ENCODE peak calls at places on chromosomes 2 and 18, in four cellular contexts. Y, G, J and I are unnamed samples.

GRCh38 chr2:88038263-88039105 is 17.1 kb downstream of the KRCC1 start:
- DNase-seq in J (no peak), G (no peak), Y (peak; percentile 96), I (no peak)

GRCh38 chr2:15023231-15023630 is 390.7 kb downstream of the LRATD1 start:
- DNase-seq in J (no peak), Y (peak; percentile 5), G (no peak), I (no peak)

GRCh38 chr18:57882465-57882864 is 79.3 kb upstream of the ATP8B1 start:
- DNase-seq in G (no peak), J (no peak), Y (no peak), I (no peak)

GRCh38 chr2:1294882-1295281 is 118.4 kb upstream of the TPO start:
- DNase-seq in Y (no peak), J (no peak), G (no peak), I (no peak)

GRCh38 chr2:119448427-119449141 is 16.9 kb downstream of the TMEM37 start:
- DNase-seq in G (no peak), J (no peak), Y (no peak), I (no peak)

GRCh38 chr18:23538870-23539269 is 35.6 kb downstream of the RMC1 start:
- DNase-seq in Y (peak; percentile 88), G (no peak), J (no peak), I (no peak)

GRCh38 chr2:636649-637405 is 40.4 kb downstream of the TMEM18 start:
- DNase-seq in J (peak; percentile 64), Y (peak; percentile 41), G (peak; percentile 45), I (peak; percentile 80)

GRCh38 chr2:217433522-217433921 is 569.3 kb downstream of the TNS1 start:
- DNase-seq in G (no peak), J (no peak), Y (no peak), I (no peak)

GRCh38 chr2:204491528-204491927 is 53.7 kb upstream of the PARD3B start:
- DNase-seq in G (no peak), J (no peak), Y (peak; percentile 20), I (no peak)

GRCh38 chr18:76464281-76465259 is 30.5 kb downstream of the ZNF516 start:
- DNase-seq in J (no peak), G (no peak), Y (no peak), I (no peak)

GRCh38 chr2:20410556-20411277 is 36.2 kb upstream of the RHOB start:
- DNase-seq in G (no peak), Y (no peak), J (no peak), I (no peak)

GRCh38 chr18:46422552-46423055 is 234.4 kb downstream of the LOXHD1 start:
- DNase-seq in Y (no peak), J (no peak), G (no peak), I (no peak)

GRCh38 chr2:26848336-26849055 is 564 bp downstream of the DPYSL5 start:
- DNase-seq in G (no peak), J (peak; percentile 29), Y (no peak), I (peak; percentile 59)

GRCh38 chr2:3192920-3193319 is 184.7 kb downstream of the EIPR1 start:
- DNase-seq in G (no peak), Y (no peak), J (peak; percentile 2), I (no peak)

GRCh38 chr18:79876497-79876896 is 75.0 kb downstream of the SLC66A2 start:
- DNase-seq in G (no peak), J (no peak), Y (no peak), I (no peak)

GRCh38 chr2:197760293-197760657 is 24.8 kb downstream of the BOLL start:
- DNase-seq in Y (no peak), G (no peak), J (no peak), I (no peak)

GRCh38 chr2:7837232-7837760 is 844.6 kb upstream of the ID2 start:
- DNase-seq in J (no peak), G (peak; percentile 72), Y (no peak), I (no peak)

GRCh38 chr2:222304737-222305509 is 6.1 kb upstream of the PAX3 start:
- DNase-seq in Y (no peak), J (no peak), G (no peak), I (no peak)

GRCh38 chr18:2997846-2998599 is 14.9 kb downstream of the LPIN2 start:
- DNase-seq in G (no peak), J (no peak), Y (no peak), I (no peak)

GRCh38 chr2:101106453-101107181 is 44.6 kb downstream of the TBC1D8 start:
- DNase-seq in J (no peak), G (no peak), Y (no peak), I (no peak)

GRCh38 chr18:37476611-37477295 is 88.8 kb downstream of the CELF4 start:
- DNase-seq in Y (no peak), J (no peak), G (no peak), I (no peak)

GRCh38 chr2:9914384-9915065 is 37.0 kb upstream of the GRHL1 start:
- DNase-seq in J (peak; percentile 27), Y (peak; percentile 87), G (no peak), I (peak; percentile 70)

GRCh38 chr18:8124232-8125146 is 484.7 kb upstream of the RAB12 start:
- DNase-seq in Y (no peak), G (no peak), J (no peak), I (no peak)

GRCh38 chr2:239230318-239231052 is 170.3 kb downstream of the HDAC4 start:
- DNase-seq in G (peak; percentile 67), Y (no peak), J (no peak), I (no peak)

GRCh38 chr2:162840598-162841246 is 2.2 kb upstream of the KCNH7 start:
- DNase-seq in G (peak; percentile 85), Y (peak; percentile 76), J (no peak), I (peak; percentile 59)

GRCh38 chr2:151153601-151154000 is 108.1 kb downstream of the RBM43 start:
- DNase-seq in G (no peak), J (no peak), Y (no peak), I (no peak)

GRCh38 chr2:106547104-106547503 is 59.9 kb downstream of the CD8B2 start:
- DNase-seq in G (no peak), J (no peak), Y (no peak), I (no peak)

GRCh38 chr2:190847504-190848201 is 33.0 kb upstream of the GLS start:
- DNase-seq in J (no peak), Y (peak; percentile 81), G (no peak), I (no peak)

GRCh38 chr2:10278029-10278762 is 24.5 kb upstream of the HPCAL1 start:
- DNase-seq in J (no peak), G (peak; percentile 87), Y (peak; percentile 26), I (peak; percentile 66)

GRCh38 chr2:16686641-16687040 is 21.0 kb upstream of the CYRIA start:
- DNase-seq in Y (no peak), G (no peak), J (no peak), I (no peak)

GRCh38 chr18:7000484-7001096 is 117.0 kb downstream of the LAMA1 start:
- DNase-seq in Y (peak; percentile 18), G (peak; percentile 30), J (no peak), I (no peak)

GRCh38 chr2:10584843-10585475 is 104.8 kb downstream of the NOL10 start:
- DNase-seq in Y (peak; percentile 84), G (no peak), J (no peak), I (no peak)

GRCh38 chr2:195470622-195471021 is 186.4 kb upstream of the SLC39A10 start:
- DNase-seq in Y (no peak), G (peak; percentile 61), J (no peak), I (no peak)

GRCh38 chr2:26325851-26326250 is 20.1 kb upstream of the SELENOI start:
- DNase-seq in G (no peak), Y (peak; percentile 82), J (no peak), I (no peak)

GRCh38 chr2:62524293-62524941 is 18.4 kb upstream of the TMEM17 start:
- DNase-seq in Y (no peak), G (no peak), J (no peak), I (no peak)

GRCh38 chr2:18650221-18650620 is 60.9 kb upstream of the NT5C1B start:
- DNase-seq in G (no peak), J (no peak), Y (no peak), I (no peak)